ENCODE peak calls at places on chromosomes 6 and 20, in eight cellular contexts. P is activated T-helper 1 cell treated with Interleukin-2 at 50 U/mL for 16 hours; D is activated B cell treated with CpG ODN at 0.5 μM for 24 hours; R is stimulated activated naive B cell treated with anti-CD40 and anti-IgM and Interleukin-4, amounts not matched to agents 10 μg/mL and 1 μg/mL and 100 μg/mL, for 72 hours; I is NCI-H1105; M is M059J; Y is left ventricle myocardium superior; J is SW480. U is an unnamed sample.

GRCh38 chr6:5665667-5666066 is 341.1 kb downstream of the NRN1 start:
- DNase-seq in P (no peak), D (no peak), R (no peak), I (no peak), M (no peak), Y (no peak), J (no peak), U (no peak)

GRCh38 chr6:63307581-63308246 is 12.1 kb downstream of the LGSN start:
- DNase-seq in P (no peak), D (no peak), R (no peak), I (no peak), M (peak; percentile 75), Y (no peak), J (peak; percentile 46), U (no peak)

GRCh38 chr6:24788031-24788665 is 10.6 kb downstream of the ARMH2 start:
- DNase-seq in P (no peak), D (no peak), R (no peak), I (no peak), M (no peak), Y (no peak), J (no peak), U (no peak)

GRCh38 chr6:11460837-11461661 is 76.5 kb upstream of the TMEM170B start:
- DNase-seq in P (no peak), D (peak; percentile 26), R (peak; percentile 47), I (no peak), M (no peak), Y (no peak), J (no peak), U (no peak)

GRCh38 chr20:51767867-51768758 is at the start of gene ATP9A:
- DNase-seq in P (no peak), D (no peak), R (no peak), I (peak; percentile 21), M (peak; percentile 42), Y (peak; percentile 65), J (peak; percentile 38), U (peak; percentile 34)

GRCh38 chr20:52959125-52959524 is 13.0 kb upstream of the TSHZ2 start:
- DNase-seq in P (no peak), D (no peak), R (no peak), I (peak; percentile 70), M (peak; percentile 88), Y (no peak), J (peak; percentile 68), U (no peak)

GRCh38 chr20:51326241-51326819 is 216.2 kb downstream of the NFATC2 start:
- DNase-seq in P (peak; percentile 20), D (no peak), R (no peak), I (no peak), M (no peak), Y (peak; percentile 52), J (peak; percentile 70), U (peak; percentile 24)

GRCh38 chr6:11459002-11459658 is 78.4 kb upstream of the TMEM170B start:
- DNase-seq in P (no peak), D (no peak), R (peak; percentile 72), I (no peak), M (no peak), Y (no peak), J (no peak), U (no peak)

GRCh38 chr20:45067558-45067957 is 33.4 kb downstream of the KCNS1 start:
- DNase-seq in P (no peak), D (no peak), R (no peak), I (no peak), M (peak; percentile 52), Y (no peak), J (no peak), U (no peak)

GRCh38 chr6:167244991-167245390 is 46.1 kb upstream of the UNC93A start:
- DNase-seq in P (no peak), D (no peak), R (no peak), I (no peak), M (no peak), Y (no peak), J (no peak), U (no peak)

GRCh38 chr6:50718058-50718457 is 4.7 kb downstream of the TFAP2D start:
- DNase-seq in P (no peak), D (no peak), R (no peak), I (no peak), M (no peak), Y (no peak), J (no peak), U (no peak)

GRCh38 chr20:32507998-32508774 is 76.9 kb downstream of the NOL4L start:
- DNase-seq in P (no peak), D (no peak), R (no peak), I (no peak), M (no peak), Y (no peak), J (no peak), U (no peak)

GRCh38 chr6:143397229-143398222 is 53.0 kb downstream of the ADAT2 start:
- DNase-seq in P (no peak), D (no peak), R (no peak), I (no peak), M (peak; percentile 100), Y (no peak), J (peak; percentile 92), U (no peak)

GRCh38 chr6:128919412-128919811 is 36.5 kb downstream of the LAMA2 start:
- DNase-seq in P (no peak), D (no peak), R (no peak), I (no peak), M (peak; percentile 12), Y (no peak), J (no peak), U (no peak)

GRCh38 chr6:109695468-109695867 is 4.4 kb downstream of the FIG4 start:
- DNase-seq in P (no peak), D (no peak), R (no peak), I (peak; percentile 9), M (no peak), Y (no peak), J (peak; percentile 17), U (no peak)

GRCh38 chr20:45095753-45096371 is 5.1 kb downstream of the KCNS1 start:
- DNase-seq in P (no peak), D (no peak), R (peak; percentile 32), I (peak; percentile 18), M (peak; percentile 79), Y (no peak), J (peak; percentile 74), U (no peak)

GRCh38 chr6:14211596-14211961 is 94.0 kb downstream of the CD83 start:
- DNase-seq in P (no peak), D (no peak), R (no peak), I (no peak), M (no peak), Y (peak; percentile 74), J (no peak), U (peak; percentile 60)

GRCh38 chr20:51420111-51420510 is 122.4 kb downstream of the NFATC2 start:
- DNase-seq in P (no peak), D (no peak), R (no peak), I (no peak), M (peak; percentile 68), Y (no peak), J (no peak), U (no peak)

GRCh38 chr6:6603317-6603716 is 14.8 kb downstream of the LY86 start:
- DNase-seq in P (no peak), D (no peak), R (no peak), I (no peak), M (no peak), Y (no peak), J (no peak), U (no peak)

GRCh38 chr6:84645563-84646266 is 118.7 kb downstream of the TBX18 start:
- DNase-seq in P (no peak), D (no peak), R (no peak), I (no peak), M (peak; percentile 82), Y (no peak), J (peak; percentile 2), U (no peak)

GRCh38 chr20:7078804-7079203 is 311.3 kb downstream of the BMP2 start:
- DNase-seq in P (no peak), D (no peak), R (no peak), I (no peak), M (no peak), Y (no peak), J (no peak), U (no peak)

GRCh38 chr6:12653396-12653910 is 63.1 kb upstream of the PHACTR1 start:
- DNase-seq in P (no peak), D (no peak), R (no peak), I (no peak), M (no peak), Y (no peak), J (no peak), U (no peak)

GRCh38 chr6:9399916-9400315 is 964.6 kb upstream of the SLC35B3 start:
- DNase-seq in P (no peak), D (no peak), R (no peak), I (no peak), M (no peak), Y (no peak), J (no peak), U (no peak)

GRCh38 chr6:166402582-166403277 is 20.0 kb upstream of the MPC1 start:
- DNase-seq in P (no peak), D (no peak), R (no peak), I (no peak), M (peak; percentile 27), Y (no peak), J (no peak), U (no peak)

GRCh38 chr6:166504100-166504499 is 82.4 kb downstream of the RAMACL start:
- DNase-seq in P (no peak), D (no peak), R (no peak), I (no peak), M (no peak), Y (no peak), J (no peak), U (no peak)